ENCODE peak calls at places on chromosomes 16 and 17, in ten cellular contexts. J is PC-9; R is transverse colon; W is heart right ventricle; Q is right cardiac atrium; X is CD4-positive, alpha-beta memory T cell; M is uterus; U is right lobe of liver; C is psoas muscle; L is stomach. Z is an unnamed sample. For H3K4me1, the result is how much of the 10 kb centered on the place peaks cover.

GRCh38 chr16:15644306-15644961 is 1.5 kb upstream of the MARF1 start:
- DNase-seq in W (no peak), U (no peak), R (peak), X (no peak), J (no peak), Q (no peak), L (no peak), C (no peak), M (no peak), Z (peak)

GRCh38 chr17:79875511-79875910 is 36.3 kb upstream of the CBX4 start:
- DNase-seq in C (no peak), M (no peak), X (no peak), R (no peak), J (no peak), Q (no peak), U (no peak), L (no peak), W (no peak), Z (no peak)

GRCh38 chr17:29610395-29610794 is 12.3 kb downstream of the CORO6 start:
- DNase-seq in M (no peak), W (no peak), X (no peak), U (no peak), C (no peak), Q (no peak), R (no peak), J (no peak), L (no peak), Z (no peak)

GRCh38 chr17:43534909-43535308 is 11.2 kb downstream of the ETV4 start:
- DNase-seq in X (no peak), J (no peak), W (no peak), U (no peak), C (no peak), M (no peak), L (no peak), R (no peak), Q (no peak), Z (no peak)

GRCh38 chr16:83835972-83836566 is 28.3 kb downstream of the HSBP1 start:
- DNase-seq in R (no peak), L (no peak), J (no peak), U (no peak), W (no peak), Q (no peak), X (peak), C (no peak), M (no peak), Z (no peak)

GRCh38 chr16:11636172-11636721 is 32.0 kb upstream of the SNN start:
- DNase-seq in U (no peak), M (no peak), R (peak), J (peak), Q (no peak), L (peak), W (no peak), X (no peak), C (no peak), Z (peak)

GRCh38 chr17:82983510-82984248 is 95.7 kb upstream of the METRNL start:
- DNase-seq in L (no peak), X (no peak), J (no peak), C (no peak), M (no peak), Q (no peak), R (no peak), W (no peak), U (no peak), Z (no peak)

GRCh38 chr17:76081295-76082210 is 2.6 kb downstream of the ZACN start:
- DNase-seq in J (no peak), W (no peak), M (no peak), C (no peak), U (peak), Q (no peak), L (no peak), X (no peak), R (no peak), Z (no peak)

GRCh38 chr16:17780181-17780580 is 309.4 kb upstream of the XYLT1 start:
- DNase-seq in U (no peak), R (no peak), Q (no peak), C (no peak), X (no peak), J (no peak), W (no peak), M (no peak), L (no peak), Z (no peak)

GRCh38 chr17:79233916-79234551 is 159.4 kb downstream of the ENGASE start:
- DNase-seq in M (no peak), U (no peak), L (no peak), R (no peak), Q (no peak), X (no peak), W (no peak), J (no peak), C (no peak), Z (no peak)

GRCh38 chr16:73232555-73233422 is 184.9 kb upstream of the ZFHX3 start:
- DNase-seq in M (peak), L (no peak), Q (peak), U (no peak), J (no peak), C (no peak), W (peak), X (no peak), R (peak), Z (no peak)

GRCh38 chr16:12392585-12393089 is 411.1 kb downstream of the CPPED1 start:
- DNase-seq in J (no peak), X (no peak), L (no peak), W (no peak), U (no peak), Q (no peak), C (no peak), R (peak), M (peak), Z (no peak)

GRCh38 chr17:14922421-14922820 is 342.7 kb downstream of the PMP22 start:
- DNase-seq in Q (peak), L (no peak), W (no peak), R (no peak), J (no peak), U (no peak), X (no peak), C (no peak), M (no peak), Z (no peak)

GRCh38 chr17:50295021-50295420 is 20.8 kb downstream of the TMEM92 start:
- DNase-seq in L (no peak), J (no peak), Q (no peak), X (no peak), M (no peak), U (peak), C (no peak), R (no peak), W (no peak), Z (no peak)

GRCh38 chr16:9039208-9039607 is 52.2 kb upstream of the HAPSTR1 start:
- DNase-seq in C (no peak), U (no peak), J (no peak), L (no peak), R (no peak), M (no peak), X (no peak), Q (no peak), W (no peak), Z (peak)

GRCh38 chr17:549197-550040 is 165.2 kb downstream of the VPS53 start:
- DNase-seq in L (no peak), U (no peak), C (no peak), R (no peak), Q (no peak), X (no peak), W (no peak), M (no peak), J (no peak), Z (no peak)

GRCh38 chr16:54284931-54285413 is 1.6 kb downstream of the IRX3 start:
- DNase-seq in W (peak), U (no peak), X (no peak), Q (peak), J (no peak), M (no peak), R (no peak), L (no peak), C (no peak), Z (peak)

GRCh38 chr17:9905902-9906301 is 831 bp upstream of the RCVRN start:
- DNase-seq in X (no peak), L (no peak), R (no peak), M (no peak), W (no peak), Q (peak), C (peak), U (no peak), J (peak), Z (peak)

GRCh38 chr16:4675864-4676786 is 17.2 kb upstream of the NUDT16L1 start:
- DNase-seq in X (peak), U (no peak), Q (no peak), J (no peak), W (no peak), M (no peak), L (no peak), R (peak), C (no peak), Z (no peak)

GRCh38 chr17:78653382-78653781 is 76.2 kb upstream of the DNAH17 start:
- DNase-seq in C (no peak), X (no peak), R (no peak), M (no peak), W (no peak), J (no peak), U (no peak), Q (no peak), L (no peak), Z (no peak)

GRCh38 chr17:34511931-34512330 is 67.5 kb upstream of the TMEM132E start:
- DNase-seq in X (no peak), C (no peak), Q (no peak), M (no peak), L (no peak), R (no peak), U (no peak), W (no peak), J (no peak), Z (no peak)

GRCh38 chr17:62749926-62750325 is 58.2 kb downstream of the MARCHF10 start:
- DNase-seq in M (no peak), X (no peak), W (no peak), C (no peak), Q (no peak), L (no peak), U (no peak), J (no peak), R (no peak), Z (no peak)

GRCh38 chr17:81418710-81419332 is 23.6 kb downstream of the BAHCC1 start:
- DNase-seq in M (no peak), U (no peak), Q (no peak), W (no peak), J (peak), C (no peak), L (no peak), X (no peak), R (no peak), Z (no peak)
- H3K4me1 ChIP-seq in M (half or more), U (under half), Q (under half), W (half or more), J (under half), C (half or more), L (half or more), X (under half), R (half or more), Z (under half)

GRCh38 chr17:81924557-81925532 is 2.7 kb downstream of the MAFG start:
- DNase-seq in U (peak), J (no peak), R (no peak), L (no peak), X (peak), Q (no peak), M (no peak), W (no peak), C (no peak), Z (peak)

GRCh38 chr17:81927145-81927652 is 336 bp downstream of the MAFG start:
- DNase-seq in J (no peak), C (no peak), X (no peak), U (no peak), L (no peak), Q (no peak), W (no peak), M (peak), R (no peak), Z (no peak)

GRCh38 chr17:81927653-81928496 is at the start of gene MAFG:
- DNase-seq in J (peak), W (peak), L (peak), C (peak), M (peak), X (peak), U (peak), R (peak), Q (peak), Z (peak)

GRCh38 chr17:81925860-81926450 is 1.6 kb downstream of the MAFG start:
- DNase-seq in L (no peak), M (no peak), J (no peak), X (no peak), W (no peak), C (no peak), R (no peak), Q (no peak), U (no peak), Z (no peak)

GRCh38 chr17:81926451-81927144 is 937 bp downstream of the MAFG start:
- DNase-seq in L (peak), X (peak), W (peak), J (peak), U (peak), Q (peak), M (peak), C (peak), R (peak), Z (peak)
- H3K4me1 ChIP-seq in L (half or more), X (under half), W (under half), J (under half), U (under half), Q (under half), M (under half), C (under half), R (half or more), Z (under half)

DNA sequence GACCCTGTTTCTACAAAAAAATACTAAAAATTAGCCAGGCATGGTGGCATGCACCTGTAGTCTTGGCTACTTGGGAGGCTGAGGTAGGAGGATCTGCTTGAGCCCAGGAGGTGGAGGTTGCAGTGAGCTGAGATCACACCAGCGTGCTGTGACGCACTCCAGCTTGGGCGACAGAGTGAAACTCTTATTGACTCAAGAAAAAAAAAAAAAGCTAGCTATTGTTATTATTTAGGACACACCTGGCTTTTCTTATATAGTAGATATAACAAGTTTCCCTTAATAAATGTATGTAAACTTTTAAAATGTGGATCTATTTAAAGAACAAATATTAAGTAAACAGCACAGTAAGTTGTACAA is 1.8 kb downstream of the RABEP2 start:
- DNase-seq in M (no peak), C (no peak), U (no peak), Q (no peak), X (no peak), L (no peak), R (no peak), W (no peak), J (no peak), Z (no peak)
- H3K4me1 ChIP-seq in M (under half), C (under half), U (under half), Q (under half), X (under half), L (under half), R (under half), W (under half), J (under half), Z (under half)

GRCh38 chr17:46193246-46193625 is at the start of gene KANSL1:
- DNase-seq in U (peak), C (peak), X (peak), M (peak), L (peak), Q (peak), R (peak), W (peak), J (peak), Z (peak)
- H3K4me1 ChIP-seq in U (under half), C (under half), X (half or more), M (under half), L (under half), Q (under half), R (half or more), W (under half), J (under half), Z (under half)

GRCh38 chr16:67446968-67447507 is 16.1 kb downstream of the HSD11B2 start:
- DNase-seq in U (no peak), C (no peak), R (no peak), J (no peak), M (no peak), Q (no peak), X (no peak), W (no peak), L (no peak), Z (no peak)

GRCh38 chr16:67445441-67445912 is 14.6 kb downstream of the HSD11B2 start:
- DNase-seq in U (peak), M (peak), X (no peak), C (peak), J (no peak), Q (no peak), W (peak), R (peak), L (no peak), Z (no peak)

GRCh38 chr16:67445126-67445426 is 14.2 kb downstream of the HSD11B2 start:
- DNase-seq in J (no peak), M (no peak), R (no peak), U (no peak), C (no peak), X (no peak), W (no peak), L (no peak), Q (no peak), Z (no peak)

GRCh38 chr16:67447508-67448076 is 16.7 kb downstream of the HSD11B2 start:
- DNase-seq in L (peak), R (peak), M (peak), U (no peak), X (peak), W (peak), J (peak), C (no peak), Q (peak), Z (no peak)

DNA sequence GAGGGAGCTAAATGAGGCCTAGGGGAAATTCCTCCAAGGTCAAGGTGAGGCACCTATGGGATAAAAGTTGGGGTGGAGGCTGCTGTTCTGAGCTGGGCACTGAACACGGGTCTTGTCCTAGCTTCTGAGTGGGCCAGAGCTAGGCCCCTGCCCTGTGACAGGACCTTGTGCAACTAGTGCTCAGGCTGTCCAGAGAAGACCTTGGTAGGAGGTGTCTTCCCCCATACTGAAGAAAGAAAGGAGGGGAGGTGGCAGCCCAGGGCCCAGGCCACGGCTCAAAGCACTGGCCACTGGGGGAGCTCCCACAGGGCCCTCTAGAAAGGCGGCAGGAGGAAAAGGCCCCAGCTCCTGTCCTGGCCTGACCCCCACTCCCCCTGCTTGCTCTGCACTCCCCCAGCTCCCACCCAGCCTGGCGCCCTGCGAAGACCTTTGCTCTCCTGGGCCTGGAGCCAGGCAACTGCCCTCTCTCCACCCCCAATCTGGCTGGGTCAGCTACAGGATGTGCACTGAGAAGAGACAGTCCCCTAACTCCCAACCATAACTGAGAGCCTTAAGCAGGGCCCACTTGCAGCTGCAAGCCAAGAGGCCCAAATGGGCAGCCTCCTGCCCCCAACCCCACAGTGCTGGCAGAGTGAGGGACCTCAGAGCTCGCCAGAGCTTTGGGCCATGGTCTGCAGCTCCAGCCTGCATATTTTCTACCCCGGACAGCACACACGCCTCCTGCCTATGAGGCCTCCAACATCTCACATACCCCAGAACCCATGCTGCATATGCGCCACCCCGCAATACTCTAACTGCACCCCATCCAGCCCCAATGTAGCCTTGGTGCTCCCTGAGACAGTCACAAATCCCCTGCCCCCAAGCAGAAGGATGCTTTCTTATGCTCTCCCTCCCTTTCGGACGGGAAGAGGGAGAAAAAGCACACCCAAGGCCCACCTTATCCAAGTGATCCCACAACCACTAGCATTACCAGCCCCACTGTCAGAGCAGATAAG is 15.3 kb downstream of the HSD11B2 start:
- DNase-seq in X (no peak), U (peak), M (peak), J (no peak), Q (peak), R (peak), L (peak), C (no peak), W (peak), Z (no peak)
- H3K4me1 ChIP-seq in X (under half), U (under half), M (half or more), J (under half), Q (half or more), R (half or more), L (half or more), C (half or more), W (half or more), Z (under half)

GRCh38 chr17:42525221-42525620 is 10.8 kb upstream of the NAGLU start:
- DNase-seq in J (no peak), W (no peak), Q (no peak), U (no peak), X (no peak), C (no peak), L (no peak), M (peak), R (no peak), Z (no peak)
- H3K4me1 ChIP-seq in J (under half), W (under half), Q (under half), U (under half), X (under half), C (under half), L (under half), M (under half), R (half or more), Z (under half)

Z was measured in neural progenitor cell.